ENCODE peak calls at places on chromosomes 12 and 14, in four cellular contexts. H is caudate nucleus, P is epithelial cell of esophagus, N is anterior cingulate cortex. J is an unnamed sample.

GRCh38 chr12:94134226-94134795 is 14.1 kb upstream of the PLXNC1 start:
- DNase-seq in N (no peak), P (peak; percentile 74), H (no peak), J (peak; percentile 64)

GRCh38 chr14:68807148-68807600 is 14.3 kb upstream of the ZFP36L1 start:
- DNase-seq in H (no peak), N (no peak), P (peak; percentile 48), J (peak; percentile 65)

GRCh38 chr14:66009104-66009503 is 477.1 kb upstream of the CCDC196 start:
- DNase-seq in N (no peak), H (no peak), P (peak; percentile 85), J (peak; percentile 76)

GRCh38 chr12:50505386-50505827 is 622 bp downstream of the DIP2B start:
- DNase-seq in P (peak; percentile 28), N (no peak), H (peak; percentile 69), J (peak; percentile 34)

GRCh38 chr12:52091061-52091460 is 11.6 kb downstream of the SMIM41 start:
- DNase-seq in N (no peak), H (no peak), P (no peak), J (no peak)

GRCh38 chr14:59332727-59333126 is 132.5 kb downstream of the GPR135 start:
- DNase-seq in P (peak; percentile 62), N (no peak), H (no peak), J (peak; percentile 31)

GRCh38 chr14:60505448-60505847 is 3.5 kb upstream of the SIX6 start:
- DNase-seq in H (no peak), P (no peak), N (no peak), J (no peak)

GRCh38 chr12:1761857-1762256 is 58.5 kb upstream of the LRTM2 start:
- DNase-seq in P (no peak), N (no peak), H (no peak), J (no peak)

GRCh38 chr12:1533602-1534304 is 60.6 kb downstream of the FBXL14 start:
- DNase-seq in P (no peak), H (no peak), N (no peak), J (no peak)

GRCh38 chr14:100675664-100676063 is 51.0 kb upstream of the DLK1 start:
- DNase-seq in P (no peak), N (no peak), H (no peak), J (no peak)

GRCh38 chr14:76599556-76599955 is 161.7 kb upstream of the VASH1 start:
- DNase-seq in H (no peak), N (no peak), P (no peak), J (no peak)

GRCh38 chr14:24064091-24064795 is 7.1 kb upstream of the CPNE6 start:
- DNase-seq in H (no peak), P (no peak), N (no peak), J (no peak)

GRCh38 chr14:81219821-81220487 is 805 bp downstream of the GTF2A1 start:
- DNase-seq in P (peak; percentile 32), H (peak; percentile 43), N (peak; percentile 36), J (peak; percentile 33)

GRCh38 chr12:112792743-112793142 is 1.2 kb downstream of the RPH3A start:
- DNase-seq in P (no peak), N (no peak), H (no peak), J (no peak)

GRCh38 chr12:28937196-28937595 is 211.9 kb upstream of the FAR2 start:
- DNase-seq in H (no peak), P (peak; percentile 89), N (no peak), J (peak; percentile 30)

GRCh38 chr12:57111046-57111698 is at the start of gene STAT6:
- DNase-seq in N (peak; percentile 24), H (no peak), P (peak; percentile 86), J (peak; percentile 86)

GRCh38 chr12:114425031-114425626 is 19.2 kb upstream of the TBX5 start:
- DNase-seq in H (no peak), N (no peak), P (no peak), J (peak; percentile 23)

GRCh38 chr12:93772003-93772402 is 94.8 kb downstream of the CRADD start:
- DNase-seq in H (no peak), P (no peak), N (no peak), J (no peak)

GRCh38 chr14:68790656-68791077 is 2.2 kb downstream of the ZFP36L1 start:
- DNase-seq in H (no peak), N (no peak), P (no peak), J (no peak)

GRCh38 chr14:63504628-63505027 is 38.5 kb downstream of the PPP2R5E start:
- DNase-seq in H (no peak), N (no peak), P (peak; percentile 83), J (peak; percentile 72)

GRCh38 chr12:112524676-112525425 is 106.1 kb downstream of the PTPN11 start:
- DNase-seq in N (no peak), H (no peak), P (peak; percentile 67), J (peak; percentile 55)

J was measured in MCF 10A.